ENCODE peak calls at places on chromosomes 16 and 17, in nine cellular contexts. L, J, F, S, I, T, N, P and X are unnamed samples.

GRCh38 chr17:78138204-78139060 is 7.8 kb upstream of the C17orf99 start:
- DNase-seq in L (no peak), J (no peak), F (no peak), S (no peak), I (no peak), T (no peak), N (no peak), P (no peak), X (no peak)

GRCh38 chr17:37358098-37358829 is 17.5 kb upstream of the C17orf78 start:
- DNase-seq in L (no peak), J (peak; percentile 71), F (peak; percentile 57), S (peak; percentile 93), I (peak; percentile 70), T (peak; percentile 66), N (peak; percentile 30), P (peak; percentile 48), X (peak; percentile 76)

GRCh38 chr17:37301288-37301687 is 74.5 kb upstream of the C17orf78 start:
- DNase-seq in L (no peak), J (no peak), F (no peak), S (peak; percentile 31), I (no peak), T (no peak), N (no peak), P (no peak), X (peak; percentile 63)

GRCh38 chr17:58248955-58249269 is 10.5 kb downstream of the LPO start:
- DNase-seq in L (no peak), J (no peak), F (no peak), S (no peak), I (no peak), T (no peak), N (no peak), P (no peak), X (peak; percentile 43)

GRCh38 chr17:36730095-36730808 is 128.9 kb downstream of the MRM1 start:
- DNase-seq in L (no peak), J (no peak), F (no peak), S (no peak), I (no peak), T (no peak), N (no peak), P (no peak), X (no peak)

GRCh38 chr17:62673614-62674362 is 46.3 kb downstream of the MRC2 start:
- DNase-seq in L (no peak), J (no peak), F (no peak), S (no peak), I (no peak), T (no peak), N (no peak), P (no peak), X (no peak)

GRCh38 chr16:72371307-72372081 is 199.5 kb upstream of the PMFBP1 start:
- DNase-seq in L (no peak), J (no peak), F (no peak), S (peak; percentile 35), I (no peak), T (no peak), N (no peak), P (no peak), X (no peak)

GRCh38 chr17:37365589-37365988 is 10.2 kb upstream of the C17orf78 start:
- DNase-seq in L (no peak), J (no peak), F (no peak), S (no peak), I (no peak), T (no peak), N (no peak), P (no peak), X (no peak)

GRCh38 chr16:81266680-81267095 is 28.2 kb downstream of the BCO1 start:
- DNase-seq in L (peak; percentile 36), J (no peak), F (peak; percentile 73), S (no peak), I (no peak), T (no peak), N (no peak), P (no peak), X (no peak)

GRCh38 chr17:1810450-1811103 is 19.1 kb downstream of the SMYD4 start:
- DNase-seq in L (no peak), J (no peak), F (no peak), S (no peak), I (no peak), T (no peak), N (no peak), P (no peak), X (no peak)

GRCh38 chr17:76275382-76276068 is 10.4 kb downstream of the UBALD2 start:
- DNase-seq in L (no peak), J (no peak), F (no peak), S (no peak), I (no peak), T (no peak), N (no peak), P (no peak), X (no peak)

GRCh38 chr17:50190278-50191069 is 11.0 kb downstream of the COL1A1 start:
- DNase-seq in L (no peak), J (no peak), F (no peak), S (no peak), I (no peak), T (no peak), N (no peak), P (no peak), X (no peak)

GRCh38 chr17:50188521-50189395 is 12.7 kb downstream of the COL1A1 start:
- DNase-seq in L (no peak), J (no peak), F (no peak), S (no peak), I (no peak), T (no peak), N (no peak), P (no peak), X (no peak)

GRCh38 chr17:50191070-50192045 is 10.1 kb downstream of the COL1A1 start:
- DNase-seq in L (no peak), J (no peak), F (no peak), S (no peak), I (no peak), T (no peak), N (no peak), P (no peak), X (no peak)

GRCh38 chr17:50187741-50188520 is 13.5 kb downstream of the COL1A1 start:
- DNase-seq in L (no peak), J (no peak), F (no peak), S (no peak), I (no peak), T (no peak), N (no peak), P (no peak), X (no peak)

DNA sequence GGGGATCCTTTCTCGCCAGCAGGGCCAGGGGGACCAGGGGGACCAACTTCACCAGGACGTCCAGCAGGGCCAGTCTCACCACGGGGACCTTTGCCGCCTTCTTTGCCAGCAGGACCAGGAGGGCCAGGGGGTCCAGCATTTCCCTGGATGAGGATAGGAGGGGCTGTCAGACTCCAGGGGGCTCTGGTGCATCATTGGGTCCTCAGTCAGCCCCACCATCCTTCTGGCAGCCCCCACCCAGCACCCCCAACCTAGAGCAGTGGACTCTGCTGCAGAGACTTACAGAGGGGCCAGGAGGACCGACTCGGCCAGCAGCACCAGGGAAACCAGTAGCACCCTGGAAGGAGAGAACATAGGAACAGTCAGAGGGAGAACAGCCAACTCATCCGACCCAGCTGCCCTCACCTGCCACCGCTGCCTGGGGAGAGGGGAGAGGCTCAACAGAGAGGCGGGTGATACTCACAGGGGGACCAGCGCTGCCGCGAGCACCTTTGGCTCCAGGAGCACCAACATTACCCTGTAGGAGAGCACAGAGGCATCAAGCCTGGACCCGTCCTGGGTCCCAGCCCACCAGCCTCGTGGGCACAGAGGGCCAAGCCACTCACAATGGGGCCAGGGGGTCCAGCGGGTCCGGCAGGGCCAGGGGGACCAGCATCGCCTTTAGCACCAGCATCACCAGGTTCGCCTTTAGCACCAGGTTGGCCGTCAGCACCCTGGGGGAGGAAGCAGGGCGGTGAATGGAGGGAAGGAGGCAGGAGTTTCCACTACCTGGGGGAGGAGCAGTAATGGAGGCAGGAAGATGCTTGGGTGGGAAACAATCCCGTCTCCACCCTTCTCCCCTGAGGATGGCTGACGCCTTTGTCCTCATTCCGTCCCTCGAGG is 11.8 kb downstream of the COL1A1 start:
- DNase-seq in L (no peak), J (no peak), F (no peak), S (no peak), I (no peak), T (no peak), N (no peak), P (no peak), X (no peak)
- H3K4me1 ChIP-seq in L (peaks cover 4% of the 10 kb centered on the region), J (no peaks in the 10 kb centered on the region), F (peaks cover 9% of the 10 kb centered on the region), S (peaks cover 3% of the 10 kb centered on the region), I (peaks cover 42% of the 10 kb centered on the region), T (no peaks in the 10 kb centered on the region), N (no peaks in the 10 kb centered on the region), P (no peaks in the 10 kb centered on the region), X (no peaks in the 10 kb centered on the region)

GRCh38 chr17:42119301-42119700 is 1.9 kb downstream of the KAT2A start:
- DNase-seq in L (no peak), J (no peak), F (no peak), S (no peak), I (no peak), T (no peak), N (no peak), P (no peak), X (no peak)
- H3K4me1 ChIP-seq in L (peaks cover 8% of the 10 kb centered on the region), J (peaks cover 13% of the 10 kb centered on the region), F (peaks cover 25% of the 10 kb centered on the region), S (no peaks in the 10 kb centered on the region), I (peaks cover 17% of the 10 kb centered on the region), T (no peaks in the 10 kb centered on the region), N (peaks cover 13% of the 10 kb centered on the region), P (no peaks in the 10 kb centered on the region), X (peaks cover 27% of the 10 kb centered on the region)

DNA sequence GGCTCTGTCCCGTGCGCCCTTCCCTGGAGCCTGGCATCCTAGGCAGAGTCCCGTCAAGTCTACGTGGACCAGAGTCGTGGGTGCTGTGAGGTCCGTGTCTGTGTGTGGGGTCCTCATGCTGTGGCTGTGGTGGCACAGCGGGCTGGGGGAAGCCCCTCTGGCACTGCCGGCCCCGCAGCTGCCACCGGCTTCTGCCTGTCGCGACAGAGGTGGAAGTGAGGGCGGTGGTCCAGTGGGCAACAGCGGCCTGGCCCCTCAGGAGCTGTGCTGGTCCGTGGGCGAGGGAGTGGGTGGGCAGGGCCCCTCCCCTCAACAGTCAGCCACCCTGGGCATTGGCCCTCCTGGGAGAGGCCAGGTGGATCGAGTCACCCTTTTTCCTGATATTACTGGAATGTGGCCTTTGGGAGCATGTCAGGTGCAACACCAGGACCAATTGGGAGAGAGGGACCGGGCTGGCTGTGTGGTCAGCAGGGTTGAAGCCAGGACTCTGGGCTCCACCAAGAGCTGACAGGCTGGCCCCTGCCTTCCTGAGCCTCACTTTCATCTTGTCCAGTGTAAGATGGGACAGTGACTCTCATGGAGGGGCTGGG is 11.9 kb downstream of the BAIAP2 start:
- DNase-seq in L (no peak), J (no peak), F (no peak), S (no peak), I (no peak), T (no peak), N (no peak), P (no peak), X (no peak)
- H3K4me1 ChIP-seq in L (peaks cover 49% of the 10 kb centered on the region), J (peaks cover 34% of the 10 kb centered on the region), F (peaks cover 62% of the 10 kb centered on the region), S (no peaks in the 10 kb centered on the region), I (peaks cover 63% of the 10 kb centered on the region), T (no peaks in the 10 kb centered on the region), N (peaks cover 20% of the 10 kb centered on the region), P (peaks cover 3% of the 10 kb centered on the region), X (peaks cover 60% of the 10 kb centered on the region)

DNA sequence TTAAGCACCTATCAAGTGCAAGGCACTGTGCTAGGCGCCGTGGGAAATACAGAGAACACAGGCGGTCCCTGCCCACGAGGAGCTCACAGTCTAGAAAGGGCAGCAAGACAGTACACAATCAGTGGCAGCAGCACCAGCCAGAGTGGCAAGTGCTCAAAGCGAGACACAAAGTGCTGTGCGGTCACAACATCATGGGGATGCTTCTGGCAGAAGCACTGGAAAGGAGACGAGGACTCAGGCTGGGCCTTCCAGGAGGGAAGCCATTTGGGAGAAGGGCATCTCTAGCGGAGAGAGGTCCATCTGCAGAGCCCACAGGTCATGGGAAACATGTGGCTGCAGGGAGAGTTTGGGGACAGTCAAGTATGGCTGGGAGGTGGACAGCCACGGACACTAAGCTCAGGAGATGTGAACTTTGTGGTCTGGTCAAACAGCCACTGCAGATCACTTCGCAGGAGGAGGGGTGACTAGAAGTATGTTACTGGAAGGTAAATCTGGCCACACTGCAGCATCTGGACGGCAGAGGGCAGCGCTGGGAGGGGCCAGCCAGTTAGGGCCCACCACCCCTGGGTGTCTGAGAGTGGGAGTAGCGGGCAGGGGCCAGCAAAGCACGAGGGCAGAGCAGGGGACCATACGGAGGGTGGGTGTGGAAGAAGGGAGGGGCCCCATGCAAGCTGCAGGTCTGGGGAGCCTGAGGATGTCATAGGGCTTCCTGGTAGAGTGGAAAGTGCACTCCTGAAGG is 71.1 kb downstream of the N4BP1 start:
- DNase-seq in L (no peak), J (no peak), F (no peak), S (peak; percentile 32), I (no peak), T (no peak), N (no peak), P (no peak), X (no peak)
- H3K4me1 ChIP-seq in L (peaks cover 16% of the 10 kb centered on the region), J (peaks cover 29% of the 10 kb centered on the region), F (peaks cover 38% of the 10 kb centered on the region), S (peaks cover 3% of the 10 kb centered on the region), I (peaks cover 56% of the 10 kb centered on the region), T (no peaks in the 10 kb centered on the region), N (peaks cover 35% of the 10 kb centered on the region), P (peaks cover 6% of the 10 kb centered on the region), X (peaks cover 31% of the 10 kb centered on the region)